ENCODE peak calls at places on chromosome 9, in four cellular contexts. Y, S, I and K are unnamed samples.

GRCh38 chr9:136996361-136997281 is at the start of gene CLIC3:
- DNase-seq in Y (peak; percentile 79), S (no peak), I (no peak), K (peak; percentile 68)

GRCh38 chr9:73132034-73132776 is 19.5 kb upstream of the ANXA1 start:
- DNase-seq in Y (peak; percentile 70), S (no peak), I (peak; percentile 55), K (peak; percentile 4)

GRCh38 chr9:99019523-99020331 is 76.0 kb downstream of the COL15A1 start:
- DNase-seq in Y (no peak), S (no peak), I (no peak), K (no peak)

GRCh38 chr9:73780916-73781315 is 629.3 kb downstream of the ANXA1 start:
- DNase-seq in Y (no peak), S (no peak), I (no peak), K (no peak)

GRCh38 chr9:131333771-131334567 is 44.4 kb downstream of the PLPP7 start:
- DNase-seq in Y (no peak), S (no peak), I (no peak), K (no peak)

GRCh38 chr9:137192448-137192780 is 3.9 kb downstream of the SSNA1 start:
- DNase-seq in Y (no peak), S (no peak), I (no peak), K (no peak)

GRCh38 chr9:116493183-116493582 is 193.9 kb upstream of the TRIM32 start:
- DNase-seq in Y (no peak), S (no peak), I (no peak), K (no peak)

GRCh38 chr9:72828281-72828731 is 124.5 kb downstream of the ALDH1A1 start:
- DNase-seq in Y (no peak), S (no peak), I (no peak), K (no peak)

GRCh38 chr9:137188490-137189296 is at the start of the genes ANAPC2 and SSNA1:
- DNase-seq in Y (peak; percentile 98), S (peak; percentile 80), I (peak; percentile 82), K (peak; percentile 99)

GRCh38 chr9:34809504-34810186 is 99.7 kb upstream of the CCL21 start:
- DNase-seq in Y (peak; percentile 21), S (peak; percentile 49), I (no peak), K (peak; percentile 78)

GRCh38 chr9:2570615-2571479 is 50.7 kb upstream of the VLDLR start:
- DNase-seq in Y (peak; percentile 70), S (no peak), I (peak; percentile 78), K (peak; percentile 11)

GRCh38 chr9:87783180-87783579 is 57.3 kb downstream of the CTSL start:
- DNase-seq in Y (no peak), S (no peak), I (no peak), K (no peak)

GRCh38 chr9:121721770-121722169 is 70.3 kb downstream of the DAB2IP start:
- DNase-seq in Y (no peak), S (no peak), I (no peak), K (no peak)

GRCh38 chr9:83706703-83707517 is 848 bp downstream of the UBQLN1 start:
- DNase-seq in Y (peak; percentile 72), S (peak; percentile 34), I (no peak), K (peak; percentile 72)

GRCh38 chr9:86624616-86625015 is 270.4 kb upstream of the TUT7 start:
- DNase-seq in Y (no peak), S (no peak), I (no peak), K (no peak)

GRCh38 chr9:113352006-113352405 is 2.7 kb downstream of the BSPRY start:
- DNase-seq in Y (no peak), S (no peak), I (no peak), K (no peak)

GRCh38 chr9:36725777-36726356 is 153.2 kb downstream of the MELK start:
- DNase-seq in Y (no peak), S (no peak), I (no peak), K (no peak)

GRCh38 chr9:109444771-109445320 is 53.3 kb downstream of the PTPN3 start:
- DNase-seq in Y (no peak), S (no peak), I (no peak), K (no peak)

GRCh38 chr9:121771418-121771817 is 120.0 kb downstream of the DAB2IP start:
- DNase-seq in Y (no peak), S (no peak), I (no peak), K (no peak)

GRCh38 chr9:136089697-136090045 is 5.4 kb downstream of the NACC2 start:
- DNase-seq in Y (no peak), S (no peak), I (no peak), K (peak; percentile 78)

GRCh38 chr9:121656941-121657340 is 5.5 kb downstream of the DAB2IP start:
- DNase-seq in Y (no peak), S (no peak), I (no peak), K (no peak)

GRCh38 chr9:76441551-76442322 is 17.2 kb upstream of the GCNT1 start:
- DNase-seq in Y (peak; percentile 8), S (no peak), I (peak; percentile 72), K (no peak)

GRCh38 chr9:121634800-121635261 is 16.6 kb upstream of the DAB2IP start:
- DNase-seq in Y (peak; percentile 55), S (no peak), I (no peak), K (peak; percentile 86)

GRCh38 chr9:89383030-89383720 is 64.9 kb downstream of the SECISBP2 start:
- DNase-seq in Y (no peak), S (no peak), I (no peak), K (no peak)

GRCh38 chr9:74570879-74571512 is 73.9 kb downstream of the RORB start:
- DNase-seq in Y (peak; percentile 21), S (no peak), I (no peak), K (peak; percentile 41)

GRCh38 chr9:8660383-8660782 is 860.8 kb upstream of the DMAC1 start:
- DNase-seq in Y (no peak), S (no peak), I (no peak), K (no peak)

GRCh38 chr9:133558191-133559126 is 24.0 kb downstream of the ADAMTSL2 start:
- DNase-seq in Y (peak; percentile 65), S (no peak), I (peak; percentile 32), K (peak; percentile 91)

GRCh38 chr9:108474356-108474755 is 381.4 kb downstream of the ACTL7B start:
- DNase-seq in Y (no peak), S (no peak), I (no peak), K (no peak)

GRCh38 chr9:75047506-75047905 is 19.4 kb upstream of the CARNMT1 start:
- DNase-seq in Y (no peak), S (no peak), I (no peak), K (no peak)

GRCh38 chr9:6034954-6035353 is 19.5 kb upstream of the RANBP6 start:
- DNase-seq in Y (no peak), S (no peak), I (no peak), K (no peak)

GRCh38 chr9:37928552-37929430 is 24.9 kb upstream of the SLC25A51 start:
- DNase-seq in Y (no peak), S (no peak), I (no peak), K (no peak)

GRCh38 chr9:109765821-109766220 is 14.2 kb upstream of the PALM2AKAP2 start:
- DNase-seq in Y (no peak), S (no peak), I (no peak), K (no peak)

GRCh38 chr9:131275332-131276106 is 791 bp downstream of the FAM78A start:
- DNase-seq in Y (peak; percentile 88), S (no peak), I (no peak), K (no peak)

GRCh38 chr9:116860509-116861120 is 173.5 kb downstream of the TRIM32 start:
- DNase-seq in Y (peak; percentile 52), S (no peak), I (no peak), K (peak; percentile 64)

GRCh38 chr9:90642570-90643539 is at the start of gene DIRAS2:
- DNase-seq in Y (no peak), S (peak; percentile 33), I (no peak), K (peak; percentile 85)

GRCh38 chr9:95336281-95336680 is 18.8 kb upstream of the FANCC start:
- DNase-seq in Y (no peak), S (no peak), I (no peak), K (peak; percentile 40)

GRCh38 chr9:113216406-113216805 is 4.7 kb downstream of the FKBP15 start:
- DNase-seq in Y (no peak), S (no peak), I (no peak), K (no peak)

GRCh38 chr9:137046094-137046787 is at the start of gene NPDC1:
- DNase-seq in Y (peak; percentile 89), S (peak; percentile 59), I (no peak), K (peak; percentile 96)

GRCh38 chr9:34612788-34613390 is 992 bp upstream of the RPP25L start:
- DNase-seq in Y (peak; percentile 85), S (no peak), I (no peak), K (peak; percentile 84)

GRCh38 chr9:21017092-21017491 is 14.3 kb downstream of the HACD4 start:
- DNase-seq in Y (no peak), S (no peak), I (no peak), K (no peak)
- TF ChIP-seq NRF1 in Y (no peak), S (no peak), I (no peak), K (no peak)

DNA sequence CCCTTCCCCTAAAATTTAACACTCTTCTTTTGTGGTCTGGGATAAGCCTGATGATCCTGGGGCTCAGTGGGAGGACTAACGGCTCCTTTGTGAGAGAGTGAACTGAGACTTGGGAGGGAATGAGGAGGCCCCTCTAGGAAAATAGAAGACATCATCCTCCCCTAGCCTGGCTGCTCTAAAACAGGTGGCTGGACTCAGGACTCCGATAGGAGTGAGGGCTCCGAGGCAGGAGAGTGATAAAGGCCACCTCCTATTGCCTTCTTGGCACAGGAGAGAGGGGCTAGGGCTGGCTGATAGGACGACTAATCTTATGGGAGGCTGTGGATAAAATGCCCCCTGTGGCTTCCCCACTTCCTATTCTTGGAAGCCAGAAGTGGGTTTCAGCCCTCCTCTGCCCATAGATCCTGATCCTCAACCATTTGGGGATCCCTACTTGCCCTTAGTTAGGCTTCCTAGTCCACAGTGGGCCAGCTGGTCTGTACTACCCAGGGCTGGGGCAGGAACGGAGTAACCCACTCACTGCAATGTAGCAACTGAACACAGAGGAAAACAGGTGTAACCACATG is 1.4 kb downstream of the AQP3 start:
- DNase-seq in Y (peak; percentile 80), S (no peak), I (no peak), K (no peak)
- TF ChIP-seq CHD2 in Y (no peak), S (no peak), I (no peak), K (no peak)

DNA sequence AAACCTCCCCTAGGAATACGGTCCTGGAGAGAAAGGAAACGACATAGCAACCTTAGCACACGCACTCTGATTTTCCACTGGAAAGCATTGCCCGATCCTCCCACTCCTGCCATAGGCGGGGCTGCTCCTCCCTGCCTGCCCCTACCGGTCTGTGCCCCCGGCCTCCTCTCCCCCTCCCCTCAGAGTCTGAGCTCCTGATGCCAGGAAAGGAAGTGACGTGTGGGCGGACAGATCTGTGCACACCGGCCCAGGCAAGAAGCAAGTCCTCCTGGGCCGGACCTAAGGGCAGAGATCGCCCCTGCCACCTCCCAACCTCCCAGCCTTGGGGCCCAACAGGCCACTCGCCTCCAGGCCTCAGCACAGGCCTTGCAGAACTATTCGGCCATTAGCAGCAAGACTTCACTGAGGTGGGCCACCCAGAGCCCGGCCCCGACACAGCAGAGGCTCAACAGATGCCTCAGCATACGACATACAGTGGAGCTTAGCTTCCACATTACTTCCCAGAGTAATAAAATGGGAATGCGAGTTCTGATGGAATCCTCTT is 7.2 kb downstream of the NINJ1 start:
- DNase-seq in Y (no peak), S (no peak), I (no peak), K (peak; percentile 73)
- H3K27ac ChIP-seq in Y (no peak overlapping the region), S (no peak overlapping the region), I (no peak overlapping the region), K (no peak overlapping the region)

GRCh38 chr9:77469515-77470197 is 178.5 kb downstream of the GNA14 start:
- DNase-seq in Y (no peak), S (no peak), I (no peak), K (no peak)
- TF ChIP-seq NRF1 in Y (no peak), S (no peak), I (no peak), K (no peak)